ENCODE peak calls at places on chromosomes 3 and 15, in seven cellular contexts. U is ascending aorta, F is GM23338, Y is OCI-LY7, I is HAP-1, E is tibial artery, Z is Peyer's patch. D is an unnamed sample.
A peak's percentile ranks its signal among the peaks of the same experiment; 100 is the strongest.

GRCh38 chr3:133209871-133210550 is 171.8 kb downstream of the TMEM108 start:
- DNase-seq in U (no peak), F (no peak), Y (no peak), I (no peak), E (no peak), Z (no peak), D (no peak)

GRCh38 chr3:83769791-83770663 is 1188.8 kb upstream of the CADM2 start:
- DNase-seq in U (no peak), F (no peak), Y (no peak), I (no peak), E (no peak), Z (no peak), D (peak; percentile 10)

GRCh38 chr3:71629289-71630252 is 46.0 kb upstream of the FOXP1 start:
- DNase-seq in U (no peak), F (no peak), Y (peak; percentile 19), I (no peak), E (peak; percentile 74), Z (no peak), D (no peak)

GRCh38 chr3:19202303-19202702 is 54.0 kb downstream of the KCNH8 start:
- DNase-seq in U (no peak), F (no peak), Y (no peak), I (no peak), E (no peak), Z (no peak), D (no peak)

GRCh38 chr3:113117511-113118302 is 93.7 kb upstream of the BOC start:
- DNase-seq in U (no peak), F (no peak), Y (no peak), I (no peak), E (no peak), Z (no peak), D (no peak)

GRCh38 chr3:134627831-134628230 is 23.0 kb downstream of the KY start:
- DNase-seq in U (no peak), F (no peak), Y (no peak), I (no peak), E (no peak), Z (peak; percentile 40), D (no peak)

GRCh38 chr3:82640254-82640653 is 878.8 kb upstream of the GBE1 start:
- DNase-seq in U (no peak), F (no peak), Y (no peak), I (no peak), E (no peak), Z (no peak), D (no peak)

GRCh38 chr15:73570355-73571032 is 62.7 kb downstream of the NPTN start:
- DNase-seq in U (no peak), F (no peak), Y (no peak), I (no peak), E (no peak), Z (no peak), D (no peak)

GRCh38 chr3:134609821-134610454 is 40.9 kb downstream of the KY start:
- DNase-seq in U (peak; percentile 52), F (no peak), Y (no peak), I (no peak), E (no peak), Z (no peak), D (no peak)

GRCh38 chr3:52297242-52298146 is 9.9 kb downstream of the GLYCTK start:
- DNase-seq in U (no peak), F (no peak), Y (no peak), I (no peak), E (no peak), Z (no peak), D (no peak)

GRCh38 chr3:52294320-52295150 is 6.9 kb downstream of the GLYCTK start:
- DNase-seq in U (no peak), F (no peak), Y (no peak), I (no peak), E (no peak), Z (no peak), D (no peak)

GRCh38 chr3:52293491-52294319 is 6.1 kb downstream of the GLYCTK start:
- DNase-seq in U (no peak), F (no peak), Y (no peak), I (no peak), E (no peak), Z (no peak), D (no peak)

GRCh38 chr3:52298147-52299098 is 10.8 kb downstream of the GLYCTK start:
- DNase-seq in U (no peak), F (peak; percentile 59), Y (no peak), I (no peak), E (no peak), Z (no peak), D (no peak)

DNA sequence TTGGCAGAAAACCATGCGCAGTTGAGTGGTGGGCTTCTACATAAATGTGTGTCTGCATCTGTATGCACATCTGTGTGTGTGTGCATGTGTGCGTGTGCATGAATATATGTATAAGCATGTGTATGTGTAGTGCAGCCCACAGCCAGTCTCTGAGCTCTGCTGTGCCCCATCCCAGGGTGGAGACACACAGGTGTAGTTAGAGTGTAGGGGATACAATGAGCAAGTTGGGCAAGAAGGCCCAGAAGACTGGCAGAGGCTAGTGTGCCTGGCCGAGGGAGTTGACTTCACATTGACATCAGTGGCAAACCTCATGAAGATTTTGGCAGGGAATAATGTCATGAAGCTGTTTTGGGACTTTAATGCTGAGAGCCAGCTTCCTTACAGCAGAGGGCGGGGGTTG is 8.2 kb downstream of the GLYCTK start:
- DNase-seq in U (no peak), F (no peak), Y (no peak), I (no peak), E (no peak), Z (no peak), D (no peak)
- H3K36me3 ChIP-seq in U (peaks cover 22% of the 10 kb centered on the region), F (no peaks in the 10 kb centered on the region), Y (peaks cover 8% of the 10 kb centered on the region), I (no peaks in the 10 kb centered on the region), E (no peaks in the 10 kb centered on the region), Z (no peaks in the 10 kb centered on the region), D (no peaks in the 10 kb centered on the region)

DNA sequence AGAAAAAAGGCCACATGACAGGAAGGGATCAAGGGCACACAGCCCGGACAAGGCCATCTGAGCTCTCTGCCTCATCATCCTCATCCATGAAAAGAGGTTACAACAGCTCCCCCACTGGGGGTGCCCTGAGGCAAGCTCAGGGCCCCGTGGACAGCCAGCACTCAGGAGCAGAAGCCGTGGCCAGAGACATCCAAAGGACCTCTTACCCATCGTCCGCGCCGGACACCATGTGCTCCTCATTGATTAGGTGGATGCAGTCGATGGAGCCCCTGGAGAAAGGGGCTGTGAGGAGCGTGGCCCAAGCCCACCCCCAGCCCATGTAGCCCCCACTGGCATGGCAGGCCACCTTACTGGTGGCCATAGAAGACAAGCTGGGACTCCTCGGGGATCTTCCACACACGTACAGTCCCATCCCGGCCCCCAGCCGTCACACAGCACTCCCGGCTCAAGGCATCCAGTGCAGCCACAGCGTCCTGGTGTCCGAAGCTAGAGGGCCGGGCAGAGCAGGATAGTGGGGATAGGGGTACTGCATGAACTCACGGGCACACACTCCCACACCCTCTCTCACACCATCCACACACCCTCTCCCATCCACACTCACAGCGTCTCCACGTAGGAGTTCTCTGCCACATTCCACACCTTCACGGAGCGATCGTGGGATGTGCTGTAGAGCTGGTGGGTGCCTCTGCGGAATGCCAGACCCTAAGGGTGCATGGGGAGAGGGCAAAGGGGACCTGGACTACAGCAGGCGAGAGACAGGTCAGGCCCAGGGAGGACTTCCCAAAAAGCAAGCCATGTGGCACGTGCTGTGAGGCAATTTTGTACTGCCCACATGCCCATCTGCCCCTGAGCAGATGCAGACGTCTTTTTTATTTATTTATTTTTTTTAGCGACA is 6.5 kb downstream of the RRP9 start:
- DNase-seq in U (peak; percentile 60), F (no peak), Y (no peak), I (no peak), E (peak; percentile 57), Z (no peak), D (no peak)
- H3K36me3 ChIP-seq in U (peaks cover 67% of the 10 kb centered on the region), F (peaks cover 12% of the 10 kb centered on the region), Y (peaks cover 85% of the 10 kb centered on the region), I (peaks cover 67% of the 10 kb centered on the region), E (peaks cover 45% of the 10 kb centered on the region), Z (no peaks in the 10 kb centered on the region), D (peaks cover 47% of the 10 kb centered on the region)

GRCh38 chr3:129018751-129019150 is 17.6 kb downstream of the EFCC1 start:
- DNase-seq in U (no peak), F (no peak), Y (no peak), I (no peak), E (peak; percentile 53), Z (no peak), D (no peak)

GRCh38 chr3:129016725-129017530 is 15.8 kb downstream of the EFCC1 start:
- DNase-seq in U (no peak), F (no peak), Y (peak; percentile 51), I (no peak), E (no peak), Z (peak; percentile 85), D (no peak)

GRCh38 chr3:129018271-129018670 is 17.2 kb downstream of the EFCC1 start:
- DNase-seq in U (no peak), F (no peak), Y (no peak), I (no peak), E (no peak), Z (no peak), D (no peak)

GRCh38 chr3:129016366-129016724 is 15.2 kb downstream of the EFCC1 start:
- DNase-seq in U (no peak), F (no peak), Y (peak; percentile 90), I (no peak), E (no peak), Z (peak; percentile 89), D (no peak)

GRCh38 chr3:129017531-129017899 is 16.4 kb downstream of the EFCC1 start:
- DNase-seq in U (no peak), F (no peak), Y (no peak), I (no peak), E (no peak), Z (no peak), D (no peak)
- H3K36me3 ChIP-seq in U (no peaks in the 10 kb centered on the region), F (no peaks in the 10 kb centered on the region), Y (no peaks in the 10 kb centered on the region), I (no peaks in the 10 kb centered on the region), E (no peaks in the 10 kb centered on the region), Z (no peaks in the 10 kb centered on the region), D (no peaks in the 10 kb centered on the region)

DNA sequence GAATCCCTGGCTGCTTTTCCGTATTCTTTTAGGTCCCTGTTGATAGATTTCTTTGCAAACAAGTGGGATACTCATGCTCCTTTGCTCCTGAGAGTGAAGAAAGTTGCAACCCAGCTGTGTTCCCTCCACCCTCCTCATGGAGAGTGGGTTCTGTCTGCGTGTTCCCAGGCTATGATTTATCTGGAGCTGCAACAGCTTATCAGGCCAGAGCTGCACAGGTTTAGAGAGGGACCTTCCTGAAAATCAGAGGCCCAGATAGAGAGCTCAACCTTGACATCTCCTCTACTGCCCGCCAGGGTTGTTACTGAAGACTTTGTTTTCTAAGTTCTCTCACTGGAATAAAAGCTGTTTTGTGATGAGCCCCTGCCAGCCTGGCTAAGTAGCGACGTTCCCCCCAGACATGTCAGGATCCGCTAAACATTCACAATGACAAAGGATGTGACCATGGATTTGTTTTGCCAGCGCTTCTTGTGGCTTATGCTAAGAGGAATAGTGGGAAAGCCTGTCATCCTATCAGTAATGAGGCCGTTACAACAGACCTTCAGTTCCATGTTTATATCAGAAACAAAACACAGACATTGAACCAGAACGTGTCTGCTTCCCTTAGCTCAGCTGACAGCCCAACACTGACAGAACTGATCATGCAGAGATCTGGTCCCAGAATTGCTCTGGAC is 58.5 kb upstream of the MYZAP start:
- DNase-seq in U (no peak), F (no peak), Y (no peak), I (no peak), E (no peak), Z (no peak), D (no peak)
- H3K36me3 ChIP-seq in U (no peaks in the 10 kb centered on the region), F (peaks cover 45% of the 10 kb centered on the region), Y (no peaks in the 10 kb centered on the region), I (no peaks in the 10 kb centered on the region), E (no peaks in the 10 kb centered on the region), Z (no peaks in the 10 kb centered on the region), D (peaks cover 44% of the 10 kb centered on the region)